ENCODE peak calls at places on chromosomes 4 and X, in ten cellular contexts. L is Calu3; I is CD4-positive, alpha-beta T cell; U is GM20000; B is WERI-Rb-1; C is fibroblast of mammary gland; N is AG09309; Z is HepG2; F is mesothelial cell of epicardium; X is endodermal cell. R is an unnamed sample.

GRCh38 chr4:105797225-105797624 is 88.6 kb downstream of the GSTCD start:
- DNase-seq in N (no peak), F (no peak), Z (no peak), X (no peak), U (no peak), C (no peak), B (no peak), I (no peak), L (no peak), R (no peak)

GRCh38 chr4:146643812-146644401 is 5.2 kb downstream of the POU4F2 start:
- DNase-seq in C (peak; percentile 35), Z (peak; percentile 6), L (no peak), X (no peak), I (no peak), N (no peak), F (no peak), B (no peak), U (peak; percentile 66), R (no peak)

GRCh38 chr4:24598025-24598424 is 13.7 kb upstream of the DHX15 start:
- DNase-seq in F (no peak), I (no peak), X (no peak), C (no peak), L (peak; percentile 84), U (no peak), B (no peak), Z (peak; percentile 60), N (no peak), R (no peak)

GRCh38 chr4:113978105-113978504 is 1.3 kb downstream of the ARSJ start:
- DNase-seq in Z (no peak), X (no peak), N (no peak), F (no peak), L (no peak), C (no peak), I (no peak), B (no peak), U (no peak), R (no peak)

GRCh38 chr4:10296730-10297129 is 160.5 kb downstream of the ZNF518B start:
- DNase-seq in I (no peak), U (no peak), X (peak; percentile 53), F (no peak), B (peak; percentile 80), L (no peak), C (no peak), Z (no peak), N (no peak), R (no peak)

GRCh38 chrX:136768469-136769084 is 12.2 kb downstream of the ARHGEF6 start:
- DNase-seq in N (peak; percentile 89), I (no peak), X (peak; percentile 63), C (peak; percentile 96), Z (no peak), F (no peak), B (no peak), L (no peak), U (peak; percentile 47), R (no peak)

GRCh38 chr4:182653596-182653995 is 263.6 kb downstream of the DCTD start:
- DNase-seq in B (no peak), L (no peak), N (no peak), C (peak; percentile 31), Z (no peak), F (no peak), I (no peak), X (no peak), U (no peak), R (no peak)

GRCh38 chr4:112521123-112522116 is 5.4 kb upstream of the NEUROG2 start:
- DNase-seq in B (peak; percentile 47), X (peak; percentile 74), N (no peak), I (no peak), L (no peak), U (peak; percentile 38), F (no peak), Z (no peak), C (no peak), R (no peak)

GRCh38 chrX:37871626-37872302 is 24.4 kb upstream of the DYNLT3 start:
- DNase-seq in L (peak; percentile 38), F (no peak), U (no peak), B (no peak), N (peak; percentile 56), Z (no peak), X (no peak), C (peak; percentile 85), I (no peak), R (no peak)

GRCh38 chrX:39475372-39475771 is 622.4 kb downstream of the BCOR start:
- DNase-seq in B (peak; percentile 43), N (no peak), C (no peak), I (no peak), F (no peak), Z (no peak), U (no peak), X (peak; percentile 83), L (no peak), R (no peak)

GRCh38 chr4:169249214-169249973 is 21.4 kb downstream of the SH3RF1 start:
- DNase-seq in U (no peak), B (no peak), N (no peak), F (no peak), C (peak; percentile 69), Z (peak; percentile 90), L (no peak), X (no peak), I (no peak), R (no peak)

GRCh38 chr4:180292339-180292738 is 1950.9 kb upstream of the TENM3 start:
- DNase-seq in X (no peak), U (no peak), N (no peak), C (no peak), I (no peak), F (no peak), L (no peak), Z (no peak), B (no peak), R (no peak)

GRCh38 chrX:12372111-12372510 is 233.8 kb downstream of the FRMPD4 start:
- DNase-seq in B (no peak), X (peak; percentile 48), I (no peak), U (no peak), L (no peak), Z (no peak), N (no peak), F (no peak), C (peak; percentile 47), R (no peak)

GRCh38 chrX:38069273-38069672 is 62.9 kb downstream of the SYTL5 start:
- DNase-seq in U (no peak), X (no peak), I (no peak), Z (no peak), F (no peak), L (no peak), N (no peak), B (no peak), C (no peak), R (no peak)

DNA sequence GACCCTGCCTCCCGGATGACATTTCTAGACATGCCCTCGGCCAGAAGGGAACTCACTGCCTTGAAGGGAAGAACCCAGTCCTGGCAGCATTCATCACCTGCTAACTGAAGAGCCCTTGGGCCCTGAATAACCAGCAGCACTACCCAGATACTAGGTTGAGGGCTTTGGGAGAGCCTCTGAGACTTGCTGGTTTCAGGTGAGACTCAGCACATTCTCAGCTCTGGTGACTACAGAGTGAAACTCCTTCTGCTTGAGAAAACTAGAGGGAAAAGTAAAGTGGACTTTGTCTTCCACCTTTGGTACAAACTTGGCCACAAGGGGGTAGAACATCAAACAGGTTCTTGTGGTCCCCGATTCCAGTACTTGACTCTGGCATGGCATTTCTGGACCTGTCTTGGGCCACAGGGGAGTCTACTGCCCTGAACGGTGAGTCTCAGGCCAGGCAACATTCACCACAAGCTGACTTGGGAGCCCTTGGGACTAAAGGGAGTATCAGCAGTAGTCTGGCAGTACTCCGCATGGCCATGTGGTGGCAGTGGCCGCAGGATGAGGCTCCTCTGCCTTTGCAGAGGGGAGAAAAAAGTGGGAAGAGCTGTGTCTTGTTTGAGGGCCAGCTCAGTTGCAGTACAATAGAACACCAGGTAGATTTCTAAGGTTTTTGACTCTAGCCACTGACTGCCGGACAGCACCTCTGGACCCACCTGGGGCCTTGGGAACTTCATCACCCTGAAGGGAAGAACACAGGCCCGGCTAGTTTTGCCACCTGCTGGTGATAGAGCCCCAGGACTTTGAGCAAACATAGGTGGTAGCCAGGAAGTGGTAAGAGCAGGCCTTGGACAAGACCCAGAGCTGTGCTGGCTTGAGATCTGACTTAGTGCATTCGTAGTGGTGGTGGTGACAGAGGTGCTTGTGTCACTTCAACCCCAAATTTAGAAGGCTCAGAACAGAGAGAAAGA is 414.8 kb downstream of the OPHN1 start:
- DNase-seq in Z (peak; percentile 28), B (peak; percentile 37), F (no peak), I (no peak), N (peak; percentile 1), L (peak; percentile 30), X (peak; percentile 86), U (no peak), C (peak; percentile 47), R (peak; percentile 22)
- TF ChIP-seq CTCF in Z (peak; percentile 64), B (peak; percentile 81), F (peak; percentile 38), I (no peak), N (peak; percentile 69), L (peak; percentile 25), X (peak; percentile 83), U (no peak), C (peak; percentile 63), R (peak; percentile 49)

DNA sequence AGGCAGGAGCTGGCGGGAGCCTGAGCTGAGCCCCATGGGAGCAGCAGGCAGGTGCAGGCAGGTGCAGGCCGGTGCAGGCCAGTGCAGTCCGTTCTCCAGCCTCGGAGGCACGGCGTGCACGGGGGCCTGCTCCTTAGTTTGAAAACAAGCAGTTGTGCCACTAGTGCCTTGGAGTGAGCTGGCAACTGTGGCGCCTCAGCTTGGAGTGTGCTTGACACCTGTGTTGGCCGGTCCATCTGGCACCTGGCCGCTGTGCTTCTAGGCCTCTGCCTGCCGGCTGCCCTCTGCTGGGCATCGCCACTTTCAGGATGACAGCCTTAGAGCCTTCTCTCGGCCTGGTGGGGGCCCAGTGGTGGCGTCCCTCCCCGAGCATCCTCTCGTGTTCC is 47.9 kb downstream of the RGS12 start:
- DNase-seq in I (no peak), U (no peak), C (no peak), Z (no peak), X (no peak), N (no peak), L (no peak), F (no peak), B (peak; percentile 29), R (no peak)
- TF ChIP-seq CTCF in I (no peak), U (no peak), C (no peak), Z (peak; percentile 44), X (peak; percentile 22), N (no peak), L (no peak), F (no peak), B (peak; percentile 36), R (no peak)

GRCh38 chrX:23008431-23009099 is 8.8 kb downstream of the DDX53 start:
- DNase-seq in L (peak; percentile 10), Z (peak; percentile 1), B (no peak), U (no peak), C (peak; percentile 27), N (no peak), I (no peak), F (no peak), X (no peak), R (no peak)
- TF ChIP-seq CTCF in L (peak; percentile 25), Z (peak; percentile 11), B (peak; percentile 41), U (no peak), C (peak; percentile 39), N (peak; percentile 16), I (no peak), F (no peak), X (peak; percentile 88), R (peak; percentile 17)

DNA sequence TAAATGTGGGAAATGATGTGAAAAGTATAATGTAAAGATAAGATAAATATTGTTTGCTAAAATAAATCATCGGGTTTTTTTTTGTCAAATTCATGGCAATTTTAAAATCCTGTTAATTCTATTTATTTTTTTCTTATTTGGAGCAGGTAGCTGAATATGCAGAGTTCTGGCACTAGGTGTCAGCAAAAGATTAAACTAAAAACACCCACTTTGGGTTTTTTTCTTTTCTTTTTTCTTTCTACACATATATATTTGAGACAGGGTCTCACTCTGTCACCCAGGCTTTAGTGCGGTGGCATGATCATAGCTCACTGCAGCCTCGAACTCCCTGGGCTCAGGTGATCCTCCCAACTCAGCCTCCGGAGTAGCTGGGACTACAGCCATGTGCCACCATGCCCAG is 6.9 kb upstream of the RAP2C start:
- DNase-seq in U (no peak), I (no peak), L (no peak), Z (no peak), F (no peak), B (no peak), X (no peak), N (no peak), C (peak; percentile 27), R (no peak)
- TF ChIP-seq CTCF in U (no peak), I (peak; percentile 13), L (no peak), Z (peak; percentile 5), F (peak; percentile 68), B (no peak), X (peak; percentile 85), N (peak; percentile 43), C (peak; percentile 41), R (peak; percentile 59)

R was measured in endothelial cell.